ENCODE peak calls at places on chromosomes 12 and 14, in five cellular contexts. F is mucosa of descending colon, C is neural progenitor cell, B is heart left ventricle, I is tibial nerve. R is an unnamed sample. For H3K36me3, the result is how much of the 10 kb centered on the place peaks cover.

GRCh38 chr14:90970167-90970600 is 90.3 kb downstream of the RPS6KA5 start:
- DNase-seq in F (no peak), C (no peak), B (no peak), I (no peak), R (no peak)

GRCh38 chr12:7101047-7101693 is 7.8 kb downstream of the C1RL start:
- DNase-seq in F (no peak), C (no peak), B (no peak), I (no peak), R (no peak)

GRCh38 chr12:62841841-62842240 is 93.1 kb downstream of the PPM1H start:
- DNase-seq in F (no peak), C (no peak), B (peak), I (no peak), R (no peak)

GRCh38 chr14:36767603-36768281 is 106.1 kb downstream of the PAX9 start:
- DNase-seq in F (no peak), C (no peak), B (no peak), I (no peak), R (no peak)

GRCh38 chr12:123655420-123655819 is 15.5 kb upstream of the TCTN2 start:
- DNase-seq in F (no peak), C (no peak), B (peak), I (no peak), R (no peak)

GRCh38 chr12:57611116-57611809 is at the start of gene ARHGEF25:
- DNase-seq in F (peak), C (peak), B (peak), I (peak), R (peak)

GRCh38 chr12:84857809-84858208 is 54.8 kb downstream of the SLC6A15 start:
- DNase-seq in F (no peak), C (no peak), B (no peak), I (no peak), R (no peak)

GRCh38 chr14:102805454-102805891 is 28.2 kb downstream of the TRAF3 start:
- DNase-seq in F (no peak), C (no peak), B (no peak), I (no peak), R (peak)

GRCh38 chr14:100875126-100875525 is 28.4 kb downstream of the RTL1 start:
- DNase-seq in F (no peak), C (no peak), B (no peak), I (no peak), R (no peak)

GRCh38 chr14:67564236-67564635 is 31.1 kb downstream of the PLEKHH1 start:
- DNase-seq in F (no peak), C (no peak), B (no peak), I (no peak), R (no peak)

GRCh38 chr12:124800506-124800905 is 63.2 kb downstream of the SCARB1 start:
- DNase-seq in F (no peak), C (no peak), B (no peak), I (no peak), R (no peak)

GRCh38 chr12:101967506-101967905 is 90.1 kb downstream of the DRAM1 start:
- DNase-seq in F (no peak), C (no peak), B (no peak), I (no peak), R (no peak)

GRCh38 chr12:116346222-116346621 is 68.7 kb upstream of the MED13L start:
- DNase-seq in F (no peak), C (peak), B (no peak), I (no peak), R (no peak)

GRCh38 chr14:90893510-90893909 is 77.3 kb upstream of the TTC7B start:
- DNase-seq in F (no peak), C (no peak), B (no peak), I (no peak), R (no peak)

GRCh38 chr14:101962503-101962874 is 1.9 kb upstream of the DYNC1H1 start:
- DNase-seq in F (no peak), C (no peak), B (peak), I (peak), R (no peak)

GRCh38 chr12:131831021-131831571 is 2.9 kb downstream of the MMP17 start:
- DNase-seq in F (no peak), C (no peak), B (no peak), I (no peak), R (peak)

GRCh38 chr12:4118017-4118510 is 155.5 kb upstream of the CCND2 start:
- DNase-seq in F (peak), C (no peak), B (peak), I (peak), R (no peak)

GRCh38 chr12:4115570-4115969 is 158.0 kb upstream of the CCND2 start:
- DNase-seq in F (peak), C (peak), B (no peak), I (no peak), R (no peak)

GRCh38 chr12:4114986-4115385 is 158.6 kb upstream of the CCND2 start:
- DNase-seq in F (no peak), C (no peak), B (no peak), I (no peak), R (no peak)

GRCh38 chr12:4117386-4118016 is 156.1 kb upstream of the CCND2 start:
- DNase-seq in F (peak), C (no peak), B (no peak), I (no peak), R (no peak)

GRCh38 chr12:4116251-4117111 is 157.1 kb upstream of the CCND2 start:
- DNase-seq in F (peak), C (peak), B (peak), I (no peak), R (no peak)
- H3K36me3 ChIP-seq in F (under half), C (under half), B (under half), I (under half), R (under half)

DNA sequence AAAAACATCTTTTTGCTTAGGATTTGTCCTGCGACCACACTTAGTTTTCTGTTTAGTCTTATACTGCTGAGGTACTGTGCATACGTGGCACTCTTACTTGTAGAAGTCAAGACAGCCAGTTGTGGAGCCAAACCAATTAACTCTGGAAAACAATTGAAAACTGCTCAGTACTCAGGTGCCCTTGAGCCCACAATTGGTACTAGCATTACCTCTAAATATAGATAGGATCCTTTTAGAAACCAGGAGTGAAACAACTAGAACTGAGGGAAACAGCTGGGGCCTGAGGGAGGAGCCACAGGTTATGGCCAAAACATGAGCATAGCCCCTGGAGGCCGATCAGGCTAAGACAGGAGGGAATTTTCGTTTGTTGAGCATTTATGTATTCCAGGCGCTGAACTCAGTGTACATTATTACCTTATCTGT is 2.5 kb downstream of the SPATS2 start:
- DNase-seq in F (peak), C (peak), B (peak), I (no peak), R (no peak)
- H3K4me3 ChIP-seq in F (no peak), C (no peak), B (no peak), I (no peak), R (no peak)

GRCh38 chr12:121263206-121263605 is 33.3 kb downstream of the CAMKK2 start:
- DNase-seq in F (no peak), C (no peak), B (no peak), I (no peak), R (no peak)

GRCh38 chr12:121264135-121264534 is 32.4 kb downstream of the CAMKK2 start:
- DNase-seq in F (no peak), C (no peak), B (no peak), I (no peak), R (no peak)

GRCh38 chr12:121259074-121259473 is 37.4 kb downstream of the CAMKK2 start:
- DNase-seq in F (no peak), C (no peak), B (no peak), I (no peak), R (no peak)

GRCh38 chr12:121261397-121261796 is 35.1 kb downstream of the CAMKK2 start:
- DNase-seq in F (no peak), C (no peak), B (no peak), I (no peak), R (no peak)

GRCh38 chr12:121260091-121260490 is 36.4 kb downstream of the CAMKK2 start:
- DNase-seq in F (no peak), C (no peak), B (no peak), I (no peak), R (no peak)
- H3K36me3 ChIP-seq in F (under half), C (under half), B (under half), I (under half), R (under half)

DNA sequence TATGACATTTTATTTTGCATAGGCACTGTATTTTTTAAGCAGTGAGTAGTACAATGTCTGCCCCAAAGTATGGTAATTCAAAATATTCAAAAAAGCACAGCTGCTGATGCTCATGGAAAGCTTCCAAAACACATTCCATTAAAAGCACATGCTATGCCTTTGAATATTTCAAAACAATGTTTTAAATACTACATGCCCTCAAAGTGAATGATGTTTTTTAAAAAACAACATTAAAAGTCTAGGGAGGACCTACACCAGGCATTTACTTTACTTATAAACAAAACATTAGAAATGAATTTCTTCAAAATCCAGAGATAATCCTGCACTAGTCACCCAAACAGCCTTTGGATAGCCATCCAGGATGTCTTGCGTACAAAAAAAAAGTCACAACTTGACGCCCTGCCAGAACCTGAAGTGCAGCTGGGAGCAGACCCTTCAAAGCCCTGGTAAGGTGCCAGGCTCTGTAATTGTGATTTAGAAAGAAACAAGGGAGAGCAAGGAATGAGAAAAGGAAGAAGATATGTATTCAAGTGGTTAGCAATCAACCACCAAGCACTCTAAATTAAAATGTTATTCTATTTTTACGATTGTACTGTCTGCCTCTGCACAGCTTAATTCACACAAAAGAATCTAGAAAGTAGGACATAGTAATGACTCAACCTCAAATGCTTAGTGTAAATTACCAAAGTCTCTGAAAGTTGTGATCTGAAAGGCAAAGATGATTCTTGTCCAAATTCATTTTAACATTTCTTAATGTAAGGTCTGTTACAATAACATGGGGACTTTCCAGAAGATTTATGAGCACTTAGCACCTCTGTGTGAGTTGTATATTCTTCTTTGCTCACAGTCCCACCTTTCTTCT is 31.9 kb downstream of the CEP83 start:
- DNase-seq in F (no peak), C (no peak), B (peak), I (no peak), R (no peak)
- H3K4me3 ChIP-seq in F (no peak), C (no peak), B (no peak), I (no peak), R (no peak)

GRCh38 chr14:77507762-77508161 is 9.1 kb upstream of the ISM2 start:
- DNase-seq in F (no peak), C (no peak), B (no peak), I (no peak), R (no peak)

GRCh38 chr14:77508876-77509275 is 10.3 kb upstream of the ISM2 start:
- DNase-seq in F (no peak), C (no peak), B (no peak), I (no peak), R (no peak)

GRCh38 chr14:77508249-77508648 is 9.6 kb upstream of the ISM2 start:
- DNase-seq in F (no peak), C (no peak), B (no peak), I (no peak), R (no peak)

GRCh38 chr14:77511486-77512162 is 13.0 kb upstream of the ISM2 start:
- DNase-seq in F (no peak), C (no peak), B (no peak), I (no peak), R (no peak)

GRCh38 chr14:77509366-77509765 is 10.8 kb upstream of the ISM2 start:
- DNase-seq in F (no peak), C (no peak), B (no peak), I (no peak), R (no peak)
- H3K36me3 ChIP-seq in F (under half), C (under half), B (under half), I (under half), R (under half)

GRCh38 chr12:67747869-67748760 is 99.6 kb downstream of the DYRK2 start:
- DNase-seq in F (peak), C (no peak), B (no peak), I (no peak), R (no peak)
- H3K4me3 ChIP-seq in F (no peak), C (no peak), B (no peak), I (no peak), R (no peak)

GRCh38 chr14:88613552-88614010 is 50.7 kb downstream of the ZC3H14 start:
- DNase-seq in F (no peak), C (no peak), B (no peak), I (no peak), R (no peak)

GRCh38 chr14:88616697-88617096 is 53.9 kb downstream of the ZC3H14 start:
- DNase-seq in F (no peak), C (no peak), B (no peak), I (no peak), R (no peak)

GRCh38 chr14:88611878-88612277 is 49.0 kb downstream of the ZC3H14 start:
- DNase-seq in F (no peak), C (no peak), B (no peak), I (no peak), R (no peak)

GRCh38 chr14:88614218-88614907 is 51.5 kb downstream of the ZC3H14 start:
- DNase-seq in F (no peak), C (no peak), B (no peak), I (no peak), R (no peak)

GRCh38 chr14:88612981-88613380 is 50.1 kb downstream of the ZC3H14 start:
- DNase-seq in F (no peak), C (no peak), B (no peak), I (no peak), R (no peak)
- H3K36me3 ChIP-seq in F (under half), C (under half), B (under half), I (under half), R (under half)

R was measured in CD8-positive, alpha-beta memory T cell.